ENCODE peak calls at places on chromosome 17, in four cellular contexts. Z is GM23338, K is prostate gland, P is esophagus squamous epithelium. W is an unnamed sample. For H3K36me3 and H3K4me1, the result is how much of the 10 kb centered on the place peaks cover.

GRCh38 chr17:29514792-29515191 is 52.0 kb downstream of the ABHD15 start:
- DNase-seq in Z (no peak), K (no peak), P (no peak), W (no peak)

GRCh38 chr17:37527249-37527851 is 37.7 kb downstream of the DUSP14 start:
- DNase-seq in Z (peak), K (peak), P (no peak), W (peak)

GRCh38 chr17:55283256-55283965 is 18.7 kb downstream of the HLF start:
- DNase-seq in Z (no peak), K (no peak), P (no peak), W (no peak)

GRCh38 chr17:12342161-12342560 is 321.5 kb downstream of the MAP2K4 start:
- DNase-seq in Z (no peak), K (no peak), P (no peak), W (no peak)

GRCh38 chr17:43769426-43769825 is 9.4 kb downstream of the DUSP3 start:
- DNase-seq in Z (no peak), K (no peak), P (no peak), W (no peak)

GRCh38 chr17:73304971-73305786 is 6.6 kb downstream of the CDC42EP4 start:
- DNase-seq in Z (peak), K (no peak), P (no peak), W (no peak)

GRCh38 chr17:9241371-9241712 is 220.0 kb downstream of the NTN1 start:
- DNase-seq in Z (no peak), K (no peak), P (no peak), W (no peak)

GRCh38 chr17:2689411-2690164 is 22.0 kb downstream of the CLUH start:
- DNase-seq in Z (no peak), K (no peak), P (no peak), W (no peak)

GRCh38 chr17:19275457-19276082 is 38.4 kb downstream of the EPN2 start:
- DNase-seq in Z (no peak), K (no peak), P (no peak), W (no peak)

GRCh38 chr17:74552037-74552436 is 6.1 kb upstream of the CD300C start:
- DNase-seq in Z (no peak), K (no peak), P (no peak), W (no peak)

GRCh38 chr17:40021471-40021961 is 6.3 kb downstream of the CSF3 start:
- DNase-seq in Z (no peak), K (no peak), P (no peak), W (no peak)

GRCh38 chr17:35998018-35998545 is 3.3 kb downstream of the CCL15 start:
- DNase-seq in Z (no peak), K (no peak), P (no peak), W (no peak)

GRCh38 chr17:66655861-66656260 is 179.1 kb upstream of the CACNG5 start:
- DNase-seq in Z (no peak), K (no peak), P (no peak), W (no peak)

GRCh38 chr17:80408872-80409271 is 6.1 kb upstream of the ENDOV start:
- DNase-seq in Z (no peak), K (no peak), P (no peak), W (no peak)
- H3K4me3 ChIP-seq in Z (no peak), K (no peak), P (no peak), W (no peak)

GRCh38 chr17:50195196-50195865 is 6.1 kb downstream of the COL1A1 start:
- DNase-seq in Z (no peak), K (no peak), P (no peak), W (no peak)
- H3K36me3 ChIP-seq in Z (under half), K (under half), P (under half), W (under half)

GRCh38 chr17:64094412-64094811 is 35.5 kb downstream of the ERN1 start:
- DNase-seq in Z (no peak), K (no peak), P (no peak), W (no peak)
- H3K4me1 ChIP-seq in Z (under half), K (under half), P (under half), W (under half)

GRCh38 chr17:6495450-6496115 is 51.3 kb downstream of the PIMREG start:
- DNase-seq in Z (no peak), K (no peak), P (no peak), W (no peak)
- H3K4me3 ChIP-seq in Z (peak), K (no peak), P (no peak), W (no peak)